ENCODE peak calls at places on chromosomes 3 and 15, in ten cellular contexts. S is heart left ventricle, T is cardiac muscle cell, M is GM23248, V is endothelial cell of umbilical vein, J is tibial artery, Q is fibroblast of lung, F is psoas muscle, O is transverse colon, D is SJSA1. B is an unnamed sample. For H3K36me3, the result is how much of the 10 kb centered on the place peaks cover.

GRCh38 chr15:45166792-45167630 is 20.8 kb downstream of the SHF start:
- DNase-seq in S (peak), T (peak), M (peak), V (peak), J (peak), Q (peak), F (peak), O (peak), D (peak), B (peak)

GRCh38 chr15:25787855-25788521 is 75.1 kb downstream of the ATP10A start:
- DNase-seq in S (no peak), T (no peak), M (peak), V (no peak), J (peak), Q (peak), F (no peak), O (peak), D (peak), B (peak)

GRCh38 chr15:75721923-75722870 is 9.5 kb upstream of the CSPG4 start:
- DNase-seq in S (peak), T (no peak), M (no peak), V (no peak), J (no peak), Q (no peak), F (peak), O (no peak), D (no peak), B (peak)

GRCh38 chr15:44298878-44299277 is 10.4 kb downstream of the GOLM2 start:
- DNase-seq in S (no peak), T (no peak), M (peak), V (no peak), J (no peak), Q (no peak), F (no peak), O (no peak), D (no peak), B (no peak)

GRCh38 chr15:75036269-75036668 is 12.9 kb downstream of the PPCDC start:
- DNase-seq in S (no peak), T (no peak), M (peak), V (no peak), J (no peak), Q (peak), F (no peak), O (peak), D (peak), B (no peak)

GRCh38 chr3:64187065-64187959 is 38.0 kb downstream of the PRICKLE2 start:
- DNase-seq in S (peak), T (peak), M (peak), V (peak), J (no peak), Q (peak), F (no peak), O (peak), D (peak), B (peak)

GRCh38 chr15:88401972-88402656 is 65.1 kb downstream of the MRPL46 start:
- DNase-seq in S (peak), T (peak), M (peak), V (no peak), J (no peak), Q (no peak), F (no peak), O (peak), D (no peak), B (no peak)

GRCh38 chr3:114155370-114155821 is 23.5 kb downstream of the DRD3 start:
- DNase-seq in S (no peak), T (peak), M (peak), V (peak), J (no peak), Q (peak), F (no peak), O (peak), D (no peak), B (no peak)

GRCh38 chr3:50592568-50592967 is 19.0 kb downstream of the CISH start:
- DNase-seq in S (no peak), T (no peak), M (no peak), V (no peak), J (no peak), Q (no peak), F (peak), O (no peak), D (no peak), B (no peak)

GRCh38 chr3:10289785-10290355 is 2.9 kb downstream of the GHRL start:
- DNase-seq in S (no peak), T (no peak), M (no peak), V (no peak), J (no peak), Q (no peak), F (no peak), O (no peak), D (no peak), B (no peak)

GRCh38 chr3:109887293-109887692 is 549.9 kb upstream of the DPPA4 start:
- DNase-seq in S (no peak), T (no peak), M (no peak), V (no peak), J (no peak), Q (no peak), F (no peak), O (no peak), D (no peak), B (no peak)

GRCh38 chr3:179948740-179949139 is 88.0 kb downstream of the PEX5L start:
- DNase-seq in S (no peak), T (no peak), M (no peak), V (no peak), J (no peak), Q (no peak), F (no peak), O (no peak), D (no peak), B (no peak)

GRCh38 chr3:136473716-136474326 is 223.7 kb downstream of the PCCB start:
- DNase-seq in S (no peak), T (no peak), M (peak), V (no peak), J (no peak), Q (peak), F (no peak), O (no peak), D (peak), B (no peak)

GRCh38 chr15:55546718-55547117 is 38.7 kb upstream of the DNAAF4 start:
- DNase-seq in S (no peak), T (no peak), M (no peak), V (no peak), J (no peak), Q (peak), F (no peak), O (no peak), D (no peak), B (no peak)

GRCh38 chr3:134381836-134382442 is 7.7 kb upstream of the AMOTL2 start:
- DNase-seq in S (no peak), T (no peak), M (peak), V (no peak), J (no peak), Q (no peak), F (no peak), O (peak), D (no peak), B (peak)

GRCh38 chr3:188266581-188267274 is 112.8 kb downstream of the LPP start:
- DNase-seq in S (no peak), T (no peak), M (peak), V (peak), J (peak), Q (peak), F (peak), O (peak), D (peak), B (no peak)

GRCh38 chr3:481680-482079 is 285.1 kb downstream of the CHL1 start:
- DNase-seq in S (no peak), T (no peak), M (peak), V (no peak), J (no peak), Q (peak), F (no peak), O (no peak), D (no peak), B (no peak)

GRCh38 chr3:67384790-67385397 is 269.5 kb downstream of the SUCLG2 start:
- DNase-seq in S (no peak), T (peak), M (peak), V (peak), J (no peak), Q (peak), F (no peak), O (no peak), D (no peak), B (no peak)

GRCh38 chr15:96851613-96852012 is 521.1 kb downstream of the NR2F2 start:
- DNase-seq in S (no peak), T (no peak), M (no peak), V (peak), J (peak), Q (peak), F (no peak), O (no peak), D (no peak), B (peak)

GRCh38 chr15:68807249-68807648 is 13.4 kb downstream of the ANP32A start:
- DNase-seq in S (no peak), T (no peak), M (no peak), V (no peak), J (no peak), Q (no peak), F (no peak), O (peak), D (no peak), B (no peak)

GRCh38 chr3:111605016-111605415 is 9.9 kb upstream of the ZBED2 start:
- DNase-seq in S (no peak), T (no peak), M (peak), V (no peak), J (no peak), Q (peak), F (no peak), O (no peak), D (peak), B (no peak)

GRCh38 chr3:62229908-62230307 is 143.4 kb downstream of the FEZF2 start:
- DNase-seq in S (no peak), T (no peak), M (peak), V (no peak), J (no peak), Q (peak), F (no peak), O (no peak), D (no peak), B (no peak)

GRCh38 chr15:33086500-33087141 is 107.9 kb downstream of the FMN1 start:
- DNase-seq in S (no peak), T (peak), M (peak), V (peak), J (no peak), Q (peak), F (no peak), O (no peak), D (peak), B (no peak)

GRCh38 chr3:126571078-126571477 is 12.3 kb upstream of the C3orf22 start:
- DNase-seq in S (no peak), T (no peak), M (no peak), V (no peak), J (no peak), Q (no peak), F (no peak), O (no peak), D (no peak), B (no peak)

GRCh38 chr15:58839485-58839884 is 68.4 kb downstream of the MINDY2 start:
- DNase-seq in S (no peak), T (no peak), M (peak), V (no peak), J (no peak), Q (peak), F (no peak), O (no peak), D (no peak), B (no peak)

GRCh38 chr3:159239054-159239453 is 437.2 kb downstream of the MFSD1 start:
- DNase-seq in S (no peak), T (no peak), M (peak), V (no peak), J (no peak), Q (no peak), F (no peak), O (no peak), D (no peak), B (no peak)

GRCh38 chr15:68328485-68328884 is 50.9 kb downstream of the FEM1B start:
- DNase-seq in S (no peak), T (no peak), M (peak), V (no peak), J (no peak), Q (no peak), F (no peak), O (no peak), D (no peak), B (no peak)

GRCh38 chr3:135034291-135034768 is 239.3 kb downstream of the EPHB1 start:
- DNase-seq in S (no peak), T (no peak), M (no peak), V (no peak), J (no peak), Q (no peak), F (no peak), O (no peak), D (no peak), B (no peak)

GRCh38 chr3:123635220-123635619 is 50.4 kb upstream of the HACD2 start:
- DNase-seq in S (no peak), T (no peak), M (no peak), V (no peak), J (no peak), Q (no peak), F (no peak), O (no peak), D (no peak), B (no peak)

GRCh38 chr3:123633530-123633929 is 48.7 kb upstream of the HACD2 start:
- DNase-seq in S (no peak), T (no peak), M (peak), V (no peak), J (no peak), Q (peak), F (no peak), O (no peak), D (no peak), B (no peak)

GRCh38 chr3:123636431-123636841 is 51.6 kb upstream of the HACD2 start:
- DNase-seq in S (no peak), T (peak), M (no peak), V (no peak), J (no peak), Q (no peak), F (no peak), O (no peak), D (no peak), B (no peak)

GRCh38 chr3:123635717-123636116 is 50.9 kb upstream of the HACD2 start:
- DNase-seq in S (no peak), T (no peak), M (no peak), V (no peak), J (no peak), Q (no peak), F (no peak), O (no peak), D (no peak), B (no peak)

DNA sequence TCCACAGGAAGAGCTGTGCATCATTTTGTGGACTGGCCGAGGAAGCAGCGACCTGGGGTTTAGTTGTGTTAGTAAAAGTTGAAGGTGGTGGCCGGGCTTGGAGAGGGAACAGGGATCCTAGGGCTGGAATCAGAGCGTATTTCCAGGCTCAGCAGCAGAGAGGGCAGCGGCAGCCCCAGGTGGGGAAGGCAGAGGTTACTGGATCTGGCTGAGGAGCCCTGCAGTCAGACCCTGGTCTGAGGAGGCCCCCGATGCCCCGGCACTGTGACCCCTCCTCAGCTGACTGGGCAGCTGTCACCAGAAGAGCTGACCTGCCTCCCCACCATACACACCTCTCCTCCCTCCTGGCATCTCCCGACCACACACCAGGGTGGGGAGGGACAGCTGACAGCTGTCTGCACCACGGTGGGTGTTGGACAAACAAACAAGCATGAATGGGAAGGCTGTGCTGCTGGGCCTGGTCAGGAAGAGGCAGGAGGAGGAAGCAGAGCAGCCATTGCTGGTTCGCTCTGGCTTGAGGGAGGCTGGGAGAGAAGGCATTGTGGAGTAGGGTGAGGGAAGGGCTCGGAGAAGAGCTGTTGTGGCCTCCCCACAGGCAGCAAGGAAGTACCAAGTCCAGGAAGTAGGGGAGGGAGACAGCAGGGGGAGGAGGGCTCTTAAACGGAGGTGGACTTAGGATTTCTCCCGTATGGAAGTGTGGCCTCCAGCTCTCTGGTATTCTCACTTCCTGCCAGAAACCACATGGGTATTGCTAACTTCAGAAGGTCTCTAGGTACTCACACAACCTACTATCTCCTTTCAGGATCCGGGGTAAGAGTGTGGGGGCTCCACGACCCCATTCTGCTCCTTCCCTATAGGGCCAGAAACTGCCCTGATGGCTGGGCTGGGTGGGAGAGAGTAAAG is 49.5 kb upstream of the HACD2 start:
- DNase-seq in S (no peak), T (no peak), M (no peak), V (no peak), J (no peak), Q (no peak), F (no peak), O (no peak), D (peak), B (no peak)
- H3K36me3 ChIP-seq in S (under half), T (under half), M (under half), V (under half), J (half or more), Q (under half), F (under half), O (under half), D (under half), B (under half)

GRCh38 chr3:172600644-172601065 is 77.4 kb upstream of the TNFSF10 start:
- DNase-seq in S (no peak), T (no peak), M (no peak), V (no peak), J (no peak), Q (no peak), F (no peak), O (no peak), D (no peak), B (no peak)
- H3K36me3 ChIP-seq in S (under half), T (under half), M (under half), V (under half), J (under half), Q (under half), F (under half), O (under half), D (under half), B (under half)

GRCh38 chr3:45729614-45730013 is 40.4 kb downstream of the SACM1L start:
- DNase-seq in S (no peak), T (no peak), M (no peak), V (no peak), J (no peak), Q (no peak), F (no peak), O (no peak), D (no peak), B (no peak)
- H3K36me3 ChIP-seq in S (under half), T (under half), M (under half), V (under half), J (half or more), Q (under half), F (under half), O (half or more), D (under half), B (under half)

DNA sequence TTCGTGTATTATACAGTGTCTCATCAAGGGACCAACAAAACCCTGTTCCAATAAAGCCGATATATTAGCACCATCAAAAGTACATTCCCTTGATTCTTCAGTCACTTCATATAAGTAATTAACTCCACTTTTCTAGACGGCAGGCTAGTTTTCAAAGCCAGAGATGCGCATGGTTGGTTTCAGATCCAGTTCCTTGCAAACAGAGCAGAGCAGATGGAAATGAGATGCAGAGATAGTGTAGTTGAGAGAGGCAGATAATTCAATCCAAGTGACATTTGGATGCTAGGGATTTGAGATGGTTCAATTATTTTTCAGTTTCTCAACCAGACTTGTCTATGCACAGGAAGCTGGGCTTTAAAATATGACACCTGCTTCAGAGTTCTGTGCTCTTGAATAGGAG is 581.0 kb downstream of the EDEM1 start:
- DNase-seq in S (no peak), T (no peak), M (no peak), V (no peak), J (no peak), Q (no peak), F (no peak), O (no peak), D (no peak), B (no peak)
- H3K36me3 ChIP-seq in S (under half), T (under half), M (under half), V (under half), J (under half), Q (under half), F (under half), O (under half), D (under half), B (under half)

GRCh38 chr3:53100818-53101466 is 29.3 kb downstream of the RFT1 start:
- DNase-seq in S (no peak), T (no peak), M (no peak), V (no peak), J (no peak), Q (no peak), F (no peak), O (no peak), D (no peak), B (no peak)
- H3K36me3 ChIP-seq in S (under half), T (under half), M (under half), V (under half), J (half or more), Q (under half), F (under half), O (under half), D (under half), B (under half)

GRCh38 chr15:28098766-28099554 is at the start of gene OCA2:
- DNase-seq in S (peak), T (peak), M (peak), V (no peak), J (peak), Q (peak), F (peak), O (peak), D (peak), B (peak)
- H3K36me3 ChIP-seq in S (under half), T (under half), M (under half), V (under half), J (under half), Q (under half), F (under half), O (under half), D (under half), B (under half)

GRCh38 chr3:196454935-196455334 is 22.7 kb upstream of the UBXN7 start:
- DNase-seq in S (no peak), T (no peak), M (peak), V (no peak), J (no peak), Q (no peak), F (peak), O (no peak), D (no peak), B (no peak)
- H3K36me3 ChIP-seq in S (under half), T (under half), M (under half), V (under half), J (under half), Q (under half), F (under half), O (under half), D (under half), B (under half)

GRCh38 chr3:177470200-177470941 is 273.1 kb upstream of the TBL1XR1 start:
- DNase-seq in S (no peak), T (no peak), M (peak), V (no peak), J (no peak), Q (no peak), F (no peak), O (no peak), D (no peak), B (no peak)
- H3K36me3 ChIP-seq in S (under half), T (under half), M (under half), V (under half), J (under half), Q (under half), F (under half), O (under half), D (under half), B (under half)

GRCh38 chr3:48684054-48684349 is 1.7 kb downstream of the NCKIPSD start:
- DNase-seq in S (no peak), T (no peak), M (peak), V (no peak), J (no peak), Q (no peak), F (no peak), O (no peak), D (no peak), B (no peak)
- H3K36me3 ChIP-seq in S (under half), T (under half), M (under half), V (under half), J (half or more), Q (under half), F (under half), O (under half), D (half or more), B (under half)

GRCh38 chr3:37056826-37057225 is 63.5 kb downstream of the MLH1 start:
- DNase-seq in S (no peak), T (no peak), M (no peak), V (no peak), J (no peak), Q (no peak), F (no peak), O (no peak), D (no peak), B (no peak)
- H3K36me3 ChIP-seq in S (under half), T (under half), M (half or more), V (under half), J (under half), Q (under half), F (under half), O (under half), D (half or more), B (under half)